ENCODE peak calls at places on chromosomes 2 and 18, in eight cellular contexts. N is upper lobe of left lung, V is H1, Q is HCT116, S is K562, B is GM23338, H is spleen, D is stomach. O is an unnamed sample.

GRCh38 chr2:9244985-9245544 is 38.5 kb downstream of the ASAP2 start:
- DNase-seq in N (peak), V (peak), Q (no peak), S (no peak), B (peak), H (no peak), D (no peak), O (no peak)

GRCh38 chr2:20930928-20931327 is 108.0 kb upstream of the LDAH start:
- DNase-seq in N (no peak), V (no peak), Q (no peak), S (no peak), B (no peak), H (no peak), D (no peak), O (no peak)

GRCh38 chr2:157032019-157032418 is 225.5 kb upstream of the GALNT5 start:
- DNase-seq in N (no peak), V (no peak), Q (peak), S (no peak), B (no peak), H (no peak), D (no peak), O (no peak)

GRCh38 chr2:173693164-173693563 is 272.0 kb downstream of the SP3 start:
- DNase-seq in N (no peak), V (no peak), Q (no peak), S (no peak), B (no peak), H (no peak), D (no peak), O (no peak)

GRCh38 chr2:100194951-100195350 is 52.6 kb upstream of the AFF3 start:
- DNase-seq in N (no peak), V (no peak), Q (no peak), S (no peak), B (no peak), H (no peak), D (no peak), O (no peak)

GRCh38 chr2:74333175-74333574 is 10.0 kb downstream of the SLC4A5 start:
- DNase-seq in N (no peak), V (no peak), Q (peak), S (peak), B (peak), H (no peak), D (peak), O (no peak)

GRCh38 chr2:120831891-120832290 is 96.2 kb downstream of the GLI2 start:
- DNase-seq in N (no peak), V (no peak), Q (no peak), S (no peak), B (no peak), H (peak), D (no peak), O (no peak)

GRCh38 chr18:50311573-50312106 is 24.1 kb upstream of the CXXC1 start:
- DNase-seq in N (no peak), V (no peak), Q (no peak), S (no peak), B (no peak), H (no peak), D (no peak), O (no peak)

GRCh38 chr2:224894356-224894755 is 147.9 kb downstream of the DOCK10 start:
- DNase-seq in N (no peak), V (no peak), Q (no peak), S (no peak), B (no peak), H (no peak), D (no peak), O (no peak)

GRCh38 chr2:181685150-181685688 is 4.9 kb upstream of the NEUROD1 start:
- DNase-seq in N (no peak), V (no peak), Q (no peak), S (no peak), B (peak), H (no peak), D (no peak), O (no peak)

GRCh38 chr2:181682795-181683517 is 2.6 kb upstream of the NEUROD1 start:
- DNase-seq in N (no peak), V (no peak), Q (no peak), S (no peak), B (peak), H (no peak), D (no peak), O (no peak)

GRCh38 chr2:181684454-181685149 is 4.3 kb upstream of the NEUROD1 start:
- DNase-seq in N (no peak), V (no peak), Q (no peak), S (no peak), B (no peak), H (no peak), D (no peak), O (no peak)

GRCh38 chr2:181682026-181682789 is 1.9 kb upstream of the NEUROD1 start:
- DNase-seq in N (no peak), V (no peak), Q (no peak), S (no peak), B (no peak), H (peak), D (no peak), O (no peak)

DNA sequence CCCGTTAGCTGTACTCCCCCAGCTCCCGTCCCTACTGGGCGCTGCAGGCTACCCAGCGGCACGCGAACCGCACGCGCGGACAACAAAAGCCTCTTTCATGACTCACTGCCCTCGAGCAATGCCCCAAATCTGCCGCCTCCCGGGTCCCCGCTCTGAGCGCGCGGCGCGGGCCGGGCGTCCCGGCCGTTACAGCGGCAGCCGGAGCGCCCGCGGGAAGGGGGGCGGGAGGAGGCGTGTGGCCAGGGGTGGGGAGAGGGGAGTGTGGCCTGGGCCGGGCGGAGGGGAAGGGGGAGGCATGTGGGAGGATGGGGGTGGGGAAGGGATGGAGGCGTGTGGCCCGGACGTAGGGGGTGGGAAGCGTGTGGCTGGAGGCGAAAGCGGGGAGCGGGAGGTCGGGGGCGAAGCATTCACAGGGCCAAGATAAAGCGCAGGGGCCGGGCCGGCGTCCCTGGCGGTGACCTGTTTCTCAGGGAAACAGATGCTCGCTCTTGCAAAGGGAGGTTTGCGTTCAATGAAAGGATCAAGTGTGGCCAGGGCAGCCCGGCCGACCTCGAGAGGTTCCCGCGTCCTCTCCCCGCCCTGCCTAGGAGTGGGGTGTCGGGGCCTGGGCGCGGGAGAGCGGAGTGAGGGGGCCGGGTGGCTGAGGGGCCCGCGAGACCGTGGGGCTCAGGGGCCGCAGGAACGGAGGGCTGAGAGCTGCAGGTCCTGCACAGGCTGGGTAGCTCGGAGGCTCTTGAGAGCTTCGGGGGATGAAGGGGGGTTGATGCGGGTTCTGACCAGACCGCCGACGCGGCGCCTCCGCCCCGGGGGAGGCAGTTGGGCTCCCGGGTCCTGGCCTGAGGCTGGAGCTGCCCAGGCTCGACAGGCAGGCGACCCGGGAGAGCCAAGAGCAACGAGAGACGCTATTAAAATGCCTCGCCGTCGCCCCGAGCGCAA is 3.5 kb upstream of the NEUROD1 start:
- DNase-seq in N (peak), V (peak), Q (peak), S (peak), B (peak), H (no peak), D (no peak), O (no peak)
- H3K4me3 ChIP-seq in N (peak), V (peak), Q (peak), S (no peak), B (peak), H (peak), D (peak), O (peak)

GRCh38 chr2:147628971-147629421 is 215.8 kb upstream of the ACVR2A start:
- DNase-seq in N (no peak), V (no peak), Q (no peak), S (no peak), B (no peak), H (no peak), D (no peak), O (no peak)

GRCh38 chr2:147621656-147622197 is 223.1 kb upstream of the ACVR2A start:
- DNase-seq in N (no peak), V (no peak), Q (no peak), S (no peak), B (no peak), H (no peak), D (no peak), O (no peak)

DNA sequence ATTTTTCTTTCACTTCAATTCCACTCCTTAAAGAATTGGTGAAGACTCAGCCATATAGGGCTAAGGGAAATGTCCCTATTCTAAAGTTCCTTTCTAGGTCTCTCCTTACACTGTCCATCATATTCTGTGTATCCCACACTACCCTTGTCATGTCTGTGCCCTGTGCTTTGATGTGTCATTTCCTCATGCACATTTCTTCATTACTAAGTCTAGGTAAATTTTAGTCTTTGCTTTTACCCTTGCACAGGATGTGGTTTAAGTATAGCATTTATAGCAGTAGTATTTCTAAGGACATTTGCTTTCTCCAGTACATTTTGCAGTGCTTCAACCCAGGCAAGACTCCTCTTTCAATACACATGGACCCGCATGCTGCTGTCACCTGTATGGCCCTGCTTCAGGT is 221.5 kb upstream of the ACVR2A start:
- DNase-seq in N (no peak), V (no peak), Q (no peak), S (no peak), B (no peak), H (no peak), D (no peak), O (no peak)
- TF ChIP-seq POLR2AphosphoS5 in N (no peak), V (no peak), Q (no peak), S (no peak), B (no peak), H (no peak), D (no peak), O (no peak)

GRCh38 chr2:202690321-202690900 is 55.6 kb downstream of the FAM117B start:
- DNase-seq in N (no peak), V (no peak), Q (no peak), S (no peak), B (peak), H (no peak), D (no peak), O (no peak)

GRCh38 chr2:202689898-202690297 is 55.1 kb downstream of the FAM117B start:
- DNase-seq in N (no peak), V (no peak), Q (no peak), S (no peak), B (no peak), H (no peak), D (no peak), O (no peak)

GRCh38 chr2:202693503-202693902 is 58.7 kb downstream of the FAM117B start:
- DNase-seq in N (no peak), V (no peak), Q (no peak), S (no peak), B (no peak), H (no peak), D (no peak), O (no peak)

GRCh38 chr2:202700075-202700901 is 65.5 kb downstream of the FAM117B start:
- DNase-seq in N (no peak), V (no peak), Q (no peak), S (no peak), B (no peak), H (no peak), D (no peak), O (no peak)

DNA sequence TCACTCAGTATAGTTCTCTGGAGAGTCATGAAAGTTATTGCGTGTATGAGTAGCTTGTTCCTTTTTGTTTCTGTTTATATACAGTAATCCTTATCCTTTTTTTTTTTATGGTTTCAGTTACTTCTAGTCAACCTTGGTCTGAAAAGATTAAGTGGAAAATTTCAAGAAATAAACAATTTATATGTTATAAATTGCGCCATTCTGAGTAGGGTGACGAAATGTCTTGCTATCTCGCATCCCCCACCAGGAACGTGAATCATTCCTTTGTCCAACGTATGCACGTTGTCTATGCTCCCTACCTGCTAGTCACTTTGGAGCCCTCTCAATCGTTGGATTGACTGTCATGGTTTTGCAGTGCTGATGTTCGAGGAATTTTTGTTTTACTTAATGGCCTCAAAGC is 60.4 kb downstream of the FAM117B start:
- DNase-seq in N (no peak), V (no peak), Q (no peak), S (no peak), B (no peak), H (no peak), D (no peak), O (no peak)
- H3K4me3 ChIP-seq in N (no peak), V (no peak), Q (no peak), S (no peak), B (no peak), H (no peak), D (no peak), O (no peak)

GRCh38 chr2:218432676-218433365 is 13.9 kb downstream of the VIL1 start:
- DNase-seq in N (no peak), V (no peak), Q (no peak), S (no peak), B (no peak), H (peak), D (no peak), O (no peak)
- TF ChIP-seq POLR2AphosphoS5 in N (no peak), V (no peak), Q (no peak), S (no peak), B (no peak), H (no peak), D (no peak), O (no peak)

DNA sequence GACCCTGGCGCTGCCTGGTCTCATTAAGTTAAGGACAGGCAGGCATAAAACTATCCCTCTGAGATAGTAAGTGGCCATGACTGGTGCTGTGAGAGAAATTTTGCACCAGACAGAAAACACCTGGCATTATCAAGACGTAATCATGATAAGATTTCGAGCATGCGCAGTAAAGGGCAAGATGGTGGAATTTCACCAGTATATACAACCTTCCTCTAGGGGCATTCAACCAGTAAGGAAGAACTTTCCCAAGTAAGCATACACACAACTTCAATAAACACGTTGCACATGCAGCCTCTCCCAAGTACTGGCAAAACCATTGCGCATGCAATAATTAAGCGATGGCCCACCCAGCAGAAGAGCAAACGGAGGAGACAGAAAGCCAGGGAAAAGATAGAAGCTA is 1376.4 kb upstream of the CRIM1 start:
- DNase-seq in N (no peak), V (no peak), Q (no peak), S (no peak), B (no peak), H (no peak), D (no peak), O (no peak)
- H3K4me3 ChIP-seq in N (no peak), V (no peak), Q (no peak), S (no peak), B (no peak), H (no peak), D (no peak), O (no peak)

O was measured in breast epithelium.